ENCODE peak calls at places on chromosome 16, in ten cellular contexts. One of them, this sample, is unnamed.

GRCh38 chr16:53754938-53755910 is 51.3 kb downstream of the FTO start:
- DNase-seq in GM03348: peak
- DNase-seq in amniotic stem cell: no peak
- DNase-seq in PC-3: peak
- DNase-seq in fibroblast of the aortic adventitia: peak
- DNase-seq in left ventricle myocardium inferior: no peak
- DNase-seq in colonic mucosa: peak
- DNase-seq in A549: peak
- DNase-seq in NCI-H1417 treated with DMSO at 0.1 percent for 48 hours: peak
- DNase-seq in left ventricle myocardium superior: peak
- DNase-seq in this sample: peak

GRCh38 chr16:64791756-64792155 is 330.1 kb downstream of the CDH11 start:
- DNase-seq in GM03348: no peak
- DNase-seq in amniotic stem cell: peak
- DNase-seq in PC-3: no peak
- DNase-seq in fibroblast of the aortic adventitia: no peak
- DNase-seq in left ventricle myocardium inferior: no peak
- DNase-seq in colonic mucosa: no peak
- DNase-seq in A549: no peak
- DNase-seq in NCI-H1417 treated with DMSO at 0.1 percent for 48 hours: no peak
- DNase-seq in left ventricle myocardium superior: no peak
- DNase-seq in this sample: peak

GRCh38 chr16:58077796-58078195 is 51.4 kb downstream of the CFAP20 start:
- DNase-seq in GM03348: no peak
- DNase-seq in amniotic stem cell: no peak
- DNase-seq in PC-3: no peak
- DNase-seq in fibroblast of the aortic adventitia: no peak
- DNase-seq in left ventricle myocardium inferior: no peak
- DNase-seq in colonic mucosa: no peak
- DNase-seq in A549: no peak
- DNase-seq in NCI-H1417 treated with DMSO at 0.1 percent for 48 hours: no peak
- DNase-seq in left ventricle myocardium superior: no peak
- DNase-seq in this sample: no peak

GRCh38 chr16:72560617-72561016 is 388.7 kb upstream of the PMFBP1 start:
- DNase-seq in GM03348: no peak
- DNase-seq in amniotic stem cell: no peak
- DNase-seq in PC-3: no peak
- DNase-seq in fibroblast of the aortic adventitia: peak
- DNase-seq in left ventricle myocardium inferior: no peak
- DNase-seq in colonic mucosa: no peak
- DNase-seq in A549: no peak
- DNase-seq in NCI-H1417 treated with DMSO at 0.1 percent for 48 hours: no peak
- DNase-seq in left ventricle myocardium superior: no peak
- DNase-seq in this sample: peak

GRCh38 chr16:50466170-50466569 is 82.0 kb upstream of the NKD1 start:
- DNase-seq in GM03348: no peak
- DNase-seq in amniotic stem cell: no peak
- DNase-seq in PC-3: no peak
- DNase-seq in fibroblast of the aortic adventitia: no peak
- DNase-seq in left ventricle myocardium inferior: no peak
- DNase-seq in colonic mucosa: no peak
- DNase-seq in A549: no peak
- DNase-seq in NCI-H1417 treated with DMSO at 0.1 percent for 48 hours: no peak
- DNase-seq in left ventricle myocardium superior: no peak
- DNase-seq in this sample: no peak

GRCh38 chr16:86509759-86510464 is 415 bp upstream of the FOXF1 start:
- DNase-seq in GM03348: peak
- DNase-seq in amniotic stem cell: peak
- DNase-seq in PC-3: no peak
- DNase-seq in fibroblast of the aortic adventitia: peak
- DNase-seq in left ventricle myocardium inferior: peak
- DNase-seq in colonic mucosa: peak
- DNase-seq in A549: no peak
- DNase-seq in NCI-H1417 treated with DMSO at 0.1 percent for 48 hours: no peak
- DNase-seq in left ventricle myocardium superior: peak
- DNase-seq in this sample: peak

GRCh38 chr16:83852774-83853173 is 45.0 kb downstream of the HSBP1 start:
- DNase-seq in GM03348: no peak
- DNase-seq in amniotic stem cell: no peak
- DNase-seq in PC-3: no peak
- DNase-seq in fibroblast of the aortic adventitia: no peak
- DNase-seq in left ventricle myocardium inferior: no peak
- DNase-seq in colonic mucosa: no peak
- DNase-seq in A549: no peak
- DNase-seq in NCI-H1417 treated with DMSO at 0.1 percent for 48 hours: no peak
- DNase-seq in left ventricle myocardium superior: no peak
- DNase-seq in this sample: no peak

GRCh38 chr16:57773019-57773418 is 29.3 kb downstream of the KIFC3 start:
- DNase-seq in GM03348: no peak
- DNase-seq in amniotic stem cell: no peak
- DNase-seq in PC-3: no peak
- DNase-seq in fibroblast of the aortic adventitia: no peak
- DNase-seq in left ventricle myocardium inferior: no peak
- DNase-seq in colonic mucosa: no peak
- DNase-seq in A549: no peak
- DNase-seq in NCI-H1417 treated with DMSO at 0.1 percent for 48 hours: no peak
- DNase-seq in left ventricle myocardium superior: no peak
- DNase-seq in this sample: no peak

GRCh38 chr16:23072084-23072599 is 77.1 kb downstream of the USP31 start:
- DNase-seq in GM03348: peak
- DNase-seq in amniotic stem cell: no peak
- DNase-seq in PC-3: peak
- DNase-seq in fibroblast of the aortic adventitia: peak
- DNase-seq in left ventricle myocardium inferior: peak
- DNase-seq in colonic mucosa: peak
- DNase-seq in A549: peak
- DNase-seq in NCI-H1417 treated with DMSO at 0.1 percent for 48 hours: no peak
- DNase-seq in left ventricle myocardium superior: peak
- DNase-seq in this sample: peak

GRCh38 chr16:66486773-66487579 is 59.9 kb downstream of the BEAN1 start:
- DNase-seq in GM03348: peak
- DNase-seq in amniotic stem cell: no peak
- DNase-seq in PC-3: peak
- DNase-seq in fibroblast of the aortic adventitia: peak
- DNase-seq in left ventricle myocardium inferior: no peak
- DNase-seq in colonic mucosa: no peak
- DNase-seq in A549: peak
- DNase-seq in NCI-H1417 treated with DMSO at 0.1 percent for 48 hours: no peak
- DNase-seq in left ventricle myocardium superior: peak
- DNase-seq in this sample: peak

GRCh38 chr16:57618306-57619132 is 9.9 kb upstream of the ADGRG1 start:
- DNase-seq in GM03348: no peak
- DNase-seq in amniotic stem cell: no peak
- DNase-seq in PC-3: peak
- DNase-seq in fibroblast of the aortic adventitia: no peak
- DNase-seq in left ventricle myocardium inferior: no peak
- DNase-seq in colonic mucosa: no peak
- DNase-seq in A549: no peak
- DNase-seq in NCI-H1417 treated with DMSO at 0.1 percent for 48 hours: no peak
- DNase-seq in left ventricle myocardium superior: no peak
- DNase-seq in this sample: no peak

GRCh38 chr16:3937066-3937875 is 56.8 kb upstream of the CREBBP start:
- DNase-seq in GM03348: no peak
- DNase-seq in amniotic stem cell: no peak
- DNase-seq in PC-3: no peak
- DNase-seq in fibroblast of the aortic adventitia: no peak
- DNase-seq in left ventricle myocardium inferior: no peak
- DNase-seq in colonic mucosa: no peak
- DNase-seq in A549: no peak
- DNase-seq in NCI-H1417 treated with DMSO at 0.1 percent for 48 hours: no peak
- DNase-seq in left ventricle myocardium superior: no peak
- DNase-seq in this sample: no peak

GRCh38 chr16:18834873-18835272 is 33.5 kb upstream of the ARL6IP1 start:
- DNase-seq in GM03348: no peak
- DNase-seq in amniotic stem cell: no peak
- DNase-seq in PC-3: no peak
- DNase-seq in fibroblast of the aortic adventitia: no peak
- DNase-seq in left ventricle myocardium inferior: no peak
- DNase-seq in colonic mucosa: no peak
- DNase-seq in A549: peak
- DNase-seq in NCI-H1417 treated with DMSO at 0.1 percent for 48 hours: no peak
- DNase-seq in left ventricle myocardium superior: no peak
- DNase-seq in this sample: no peak

GRCh38 chr16:4680673-4681470 is 12.5 kb upstream of the NUDT16L1 start:
- DNase-seq in GM03348: no peak
- DNase-seq in amniotic stem cell: no peak
- DNase-seq in PC-3: no peak
- DNase-seq in fibroblast of the aortic adventitia: no peak
- DNase-seq in left ventricle myocardium inferior: peak
- DNase-seq in colonic mucosa: no peak
- DNase-seq in A549: no peak
- DNase-seq in NCI-H1417 treated with DMSO at 0.1 percent for 48 hours: no peak
- DNase-seq in left ventricle myocardium superior: peak
- DNase-seq in this sample: no peak

GRCh38 chr16:88616320-88616719 is 22.1 kb upstream of the IL17C start:
- DNase-seq in GM03348: no peak
- DNase-seq in amniotic stem cell: no peak
- DNase-seq in PC-3: no peak
- DNase-seq in fibroblast of the aortic adventitia: no peak
- DNase-seq in left ventricle myocardium inferior: no peak
- DNase-seq in colonic mucosa: peak
- DNase-seq in A549: no peak
- DNase-seq in NCI-H1417 treated with DMSO at 0.1 percent for 48 hours: no peak
- DNase-seq in left ventricle myocardium superior: no peak
- DNase-seq in this sample: no peak

GRCh38 chr16:20866161-20866772 is 33.9 kb downstream of the DCUN1D3 start:
- DNase-seq in GM03348: peak
- DNase-seq in amniotic stem cell: peak
- DNase-seq in PC-3: peak
- DNase-seq in fibroblast of the aortic adventitia: peak
- DNase-seq in left ventricle myocardium inferior: no peak
- DNase-seq in colonic mucosa: peak
- DNase-seq in A549: peak
- DNase-seq in NCI-H1417 treated with DMSO at 0.1 percent for 48 hours: no peak
- DNase-seq in left ventricle myocardium superior: peak
- DNase-seq in this sample: peak

GRCh38 chr16:87017388-87018012 is 299.7 kb downstream of the C16orf95 start:
- DNase-seq in GM03348: peak
- DNase-seq in amniotic stem cell: peak
- DNase-seq in PC-3: peak
- DNase-seq in fibroblast of the aortic adventitia: peak
- DNase-seq in left ventricle myocardium inferior: no peak
- DNase-seq in colonic mucosa: no peak
- DNase-seq in A549: peak
- DNase-seq in NCI-H1417 treated with DMSO at 0.1 percent for 48 hours: no peak
- DNase-seq in left ventricle myocardium superior: no peak
- DNase-seq in this sample: peak

GRCh38 chr16:19843371-19843770 is 41.3 kb downstream of the GPRC5B start:
- DNase-seq in GM03348: no peak
- DNase-seq in amniotic stem cell: no peak
- DNase-seq in PC-3: peak
- DNase-seq in fibroblast of the aortic adventitia: no peak
- DNase-seq in left ventricle myocardium inferior: no peak
- DNase-seq in colonic mucosa: no peak
- DNase-seq in A549: no peak
- DNase-seq in NCI-H1417 treated with DMSO at 0.1 percent for 48 hours: no peak
- DNase-seq in left ventricle myocardium superior: no peak
- DNase-seq in this sample: peak